ENCODE peak calls at places on chromosome 16, in eight cellular contexts. C, K, P, F, G, Y, V and A are unnamed samples.

GRCh38 chr16:58563235-58563634 is 47.9 kb downstream of the SETD6 start:
- DNase-seq in V (no peak), K (peak), P (no peak), F (peak), G (no peak), Y (no peak), C (no peak), A (no peak)

GRCh38 chr16:58128721-58129096 is 472 bp downstream of the CFAP20 start:
- DNase-seq in F (no peak), V (peak), K (no peak), G (no peak), C (no peak), P (no peak), Y (peak), A (no peak)

GRCh38 chr16:84314373-84314772 is 19.7 kb downstream of the WFDC1 start:
- DNase-seq in C (no peak), Y (no peak), P (no peak), F (no peak), K (no peak), V (no peak), G (no peak), A (no peak)

GRCh38 chr16:85259115-85259830 is 147.0 kb upstream of the CIBAR2 start:
- DNase-seq in Y (no peak), F (no peak), C (no peak), P (no peak), V (no peak), K (no peak), G (no peak), A (no peak)

GRCh38 chr16:89708481-89708931 is 7.0 kb upstream of the SPATA2L start:
- DNase-seq in K (no peak), Y (peak), C (no peak), G (no peak), P (no peak), V (no peak), F (no peak), A (no peak)

GRCh38 chr16:57140866-57141668 is 44.8 kb downstream of the PSME3IP1 start:
- DNase-seq in V (no peak), Y (no peak), G (no peak), P (no peak), K (no peak), C (no peak), F (no peak), A (no peak)

GRCh38 chr16:35664091-35664693 is 2204.8 kb downstream of the TP53TG3F start:
- DNase-seq in K (no peak), Y (no peak), F (no peak), P (no peak), V (no peak), G (no peak), C (no peak), A (no peak)

GRCh38 chr16:85926370-85926769 is 27.4 kb downstream of the IRF8 start:
- DNase-seq in Y (no peak), F (no peak), C (no peak), G (no peak), P (no peak), K (no peak), V (no peak), A (no peak)

GRCh38 chr16:85878875-85879274 is 20.1 kb upstream of the IRF8 start:
- DNase-seq in G (no peak), K (peak), Y (no peak), P (no peak), V (no peak), C (no peak), F (peak), A (no peak)

GRCh38 chr16:59370717-59371116 is 636.6 kb upstream of the GOT2 start:
- DNase-seq in V (no peak), Y (no peak), K (no peak), G (no peak), F (no peak), C (no peak), P (no peak), A (no peak)

GRCh38 chr16:12320298-12320706 is 343.8 kb downstream of the SNX29 start:
- DNase-seq in K (peak), F (peak), P (no peak), C (no peak), V (no peak), G (no peak), Y (no peak), A (no peak)

GRCh38 chr16:46629331-46629843 is 8.2 kb upstream of the SHCBP1 start:
- DNase-seq in V (no peak), Y (no peak), P (no peak), G (no peak), K (peak), C (no peak), F (peak), A (no peak)

GRCh38 chr16:84062734-84063640 is 20.4 kb upstream of the SLC38A8 start:
- DNase-seq in Y (peak), V (peak), C (peak), P (peak), K (peak), F (peak), G (peak), A (no peak)

DNA sequence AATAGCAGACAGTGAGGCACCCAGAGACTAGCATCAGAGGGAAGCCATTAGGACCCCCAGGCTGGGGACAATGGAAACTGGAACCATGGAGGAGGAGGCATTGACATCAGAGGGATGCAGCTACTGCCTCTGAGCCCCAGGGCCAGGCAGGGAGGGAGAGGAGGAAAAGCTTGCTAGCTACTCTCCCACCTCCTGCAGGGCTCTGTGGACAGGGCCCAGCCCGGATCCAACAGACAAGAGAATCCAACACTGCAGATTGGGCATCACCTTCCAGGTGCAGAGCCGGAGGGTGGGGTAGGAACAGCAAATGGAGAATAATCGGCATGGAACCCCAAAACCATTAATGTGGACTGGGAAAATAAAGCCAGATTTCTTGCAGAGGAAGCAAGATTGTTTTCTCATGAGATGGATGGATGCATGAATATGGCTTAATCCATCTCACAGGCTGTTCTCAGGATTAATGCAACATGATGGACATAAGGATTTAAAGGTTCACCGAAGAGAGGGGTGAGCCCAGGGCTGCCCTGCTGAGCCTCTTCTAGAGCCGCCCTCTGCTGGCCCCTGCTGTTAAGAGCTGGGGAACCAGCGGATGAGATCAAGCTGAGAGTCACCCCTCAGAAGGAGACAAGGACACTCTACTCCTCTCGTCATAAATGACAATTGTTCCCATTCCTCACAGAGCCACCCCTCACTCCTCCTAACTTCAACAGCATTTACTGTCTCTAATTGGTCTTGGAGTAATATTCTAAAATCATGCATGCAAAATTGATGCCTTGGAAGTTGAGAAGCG is 48.8 kb downstream of the DNAH3 start:
- DNase-seq in F (peak), Y (no peak), C (no peak), V (peak), P (no peak), G (peak), K (peak), A (peak)
- TF ChIP-seq CTCF in F (peak), Y (peak), C (no peak), V (peak), P (peak), G (peak), K (peak), A (peak)

GRCh38 chr16:20302389-20302788 is 24.9 kb downstream of the GP2 start:
- DNase-seq in C (no peak), V (no peak), G (no peak), Y (no peak), K (no peak), F (no peak), P (no peak), A (no peak)

GRCh38 chr16:20298452-20298851 is 28.9 kb downstream of the GP2 start:
- DNase-seq in F (no peak), Y (no peak), K (no peak), C (no peak), V (no peak), G (no peak), P (no peak), A (no peak)

GRCh38 chr16:20301840-20302239 is 25.5 kb downstream of the GP2 start:
- DNase-seq in V (no peak), F (no peak), C (no peak), K (no peak), P (no peak), G (no peak), Y (no peak), A (no peak)

GRCh38 chr16:20303012-20303411 is 24.3 kb downstream of the GP2 start:
- DNase-seq in G (no peak), P (no peak), F (no peak), Y (no peak), V (no peak), C (no peak), K (no peak), A (no peak)

GRCh38 chr16:20300312-20301097 is 26.8 kb downstream of the GP2 start:
- DNase-seq in V (peak), P (peak), K (peak), C (peak), Y (no peak), G (no peak), F (peak), A (no peak)
- TF ChIP-seq CTCF in V (no peak), P (peak), K (peak), C (peak), Y (peak), G (peak), F (peak), A (peak)

GRCh38 chr16:88610080-88610479 is 28.3 kb upstream of the IL17C start:
- DNase-seq in C (no peak), F (no peak), G (no peak), K (no peak), Y (no peak), V (no peak), P (no peak), A (no peak)
- TF ChIP-seq CTCF in C (no peak), F (peak), G (no peak), K (peak), Y (no peak), V (no peak), P (no peak), A (no peak)

DNA sequence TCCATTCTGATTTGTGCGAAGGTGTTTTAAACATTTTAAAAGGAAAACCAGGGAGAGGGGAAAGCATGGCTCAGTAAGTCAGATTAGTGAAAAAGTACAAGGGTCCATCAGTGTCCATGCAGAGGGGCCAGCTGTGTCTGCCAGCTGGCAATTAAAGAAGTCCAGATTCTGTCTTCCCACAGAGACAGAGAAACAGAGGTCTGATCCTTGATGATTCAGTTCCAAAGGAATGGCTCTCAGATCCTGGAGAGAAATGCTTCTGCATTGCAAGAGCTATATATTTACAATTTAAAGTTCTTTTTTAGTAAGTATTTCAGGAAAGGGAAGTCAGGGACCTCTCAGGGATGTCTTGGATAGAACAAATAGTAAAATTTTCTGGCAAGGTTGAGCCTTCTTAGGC is 56.2 kb downstream of the HSD17B2 start:
- DNase-seq in C (no peak), V (no peak), Y (no peak), P (no peak), F (peak), G (no peak), K (peak), A (no peak)
- TF ChIP-seq CTCF in C (no peak), V (no peak), Y (no peak), P (no peak), F (no peak), G (no peak), K (no peak), A (no peak)

DNA sequence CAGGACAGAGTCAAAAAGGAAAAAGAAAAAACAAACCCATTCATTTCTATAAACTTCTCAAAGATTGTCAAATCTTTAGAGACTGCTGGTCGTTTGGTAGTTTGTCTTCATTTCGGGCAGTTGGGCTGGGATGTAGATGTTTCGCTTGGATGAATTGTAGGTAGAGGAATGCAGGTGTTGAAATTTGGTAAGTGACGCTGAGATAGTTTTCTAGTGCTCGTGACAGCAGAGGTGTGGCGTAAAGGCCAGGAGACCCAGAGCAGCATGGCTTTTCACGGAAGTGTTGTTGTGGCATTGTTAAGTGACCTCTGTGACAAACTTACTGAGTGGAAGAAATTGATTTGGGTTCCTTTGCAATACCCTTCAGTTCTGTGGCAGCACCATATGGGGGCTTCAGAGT is 78.2 kb upstream of the CLEC18A start:
- DNase-seq in C (no peak), K (no peak), G (no peak), P (no peak), F (no peak), Y (no peak), V (no peak), A (no peak)
- TF ChIP-seq CTCF in C (no peak), K (no peak), G (no peak), P (no peak), F (no peak), Y (no peak), V (no peak), A (no peak)

GRCh38 chr16:50884066-50884860 is 142.4 kb downstream of the CYLD start:
- DNase-seq in K (no peak), Y (no peak), F (no peak), P (no peak), C (no peak), G (peak), V (peak), A (no peak)
- TF ChIP-seq CTCF in K (peak), Y (peak), F (peak), P (no peak), C (no peak), G (peak), V (no peak), A (no peak)

DNA sequence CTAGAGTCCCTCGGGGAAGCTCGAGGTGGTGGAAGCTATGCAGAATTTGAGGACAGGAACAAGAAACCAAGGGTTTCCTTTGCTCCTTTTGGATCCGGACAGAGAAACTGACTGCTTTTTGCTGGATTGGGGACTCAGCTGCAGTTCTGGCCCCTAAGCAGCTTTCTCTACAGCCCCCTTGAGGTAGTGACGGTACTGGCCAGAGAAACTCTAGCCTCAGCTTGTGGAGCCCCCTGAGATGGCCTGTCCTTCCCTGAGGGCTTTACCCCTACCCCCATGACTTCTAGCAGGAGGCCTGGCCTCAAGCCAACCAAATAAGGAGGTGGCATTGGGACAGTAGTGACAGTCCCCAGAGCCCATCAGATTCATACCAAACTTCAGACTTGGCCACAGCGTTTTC is 118.1 kb downstream of the IRX5 start:
- DNase-seq in P (no peak), Y (no peak), K (no peak), G (no peak), V (no peak), C (no peak), F (no peak), A (no peak)
- TF ChIP-seq CTCF in P (no peak), Y (no peak), K (no peak), G (no peak), V (no peak), C (no peak), F (no peak), A (no peak)

DNA sequence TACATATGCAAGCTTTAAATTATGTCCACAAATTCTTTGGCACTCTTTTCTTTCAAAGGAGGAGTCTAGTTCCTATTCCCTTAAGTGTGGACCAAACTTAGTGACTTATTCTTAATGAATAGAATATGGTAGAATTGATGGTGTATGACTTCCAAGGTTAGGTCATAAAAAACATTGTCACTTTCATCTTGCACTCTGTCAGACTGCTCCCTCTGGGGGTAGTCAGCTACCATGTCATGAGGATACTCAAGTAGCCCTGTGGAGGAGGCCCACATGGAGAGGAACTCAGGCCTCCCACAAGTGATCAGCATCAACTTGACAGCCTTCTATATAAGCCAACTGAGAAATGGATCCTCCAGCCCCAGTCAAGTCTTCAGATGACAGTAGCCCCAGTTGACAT is 58.0 kb upstream of the SCNN1B start:
- DNase-seq in P (no peak), K (no peak), Y (no peak), V (no peak), G (no peak), F (no peak), C (no peak), A (no peak)
- TF ChIP-seq CTCF in P (no peak), K (no peak), Y (no peak), V (no peak), G (no peak), F (no peak), C (no peak), A (no peak)

GRCh38 chr16:75491876-75492275 is 3.4 kb downstream of the CHST6 start:
- DNase-seq in G (no peak), F (no peak), K (no peak), V (no peak), Y (no peak), P (no peak), C (peak), A (no peak)
- TF ChIP-seq CTCF in G (no peak), F (no peak), K (peak), V (no peak), Y (no peak), P (no peak), C (no peak), A (no peak)

GRCh38 chr16:30896203-30896889 is at the start of gene CTF1:
- DNase-seq in V (no peak), P (peak), C (peak), F (peak), Y (peak), G (no peak), K (peak), A (no peak)
- TF ChIP-seq CTCF in V (no peak), P (no peak), C (no peak), F (no peak), Y (no peak), G (no peak), K (no peak), A (no peak)